ENCODE peak calls at places on chromosomes 4 and X, in six cellular contexts. B, T, J, F, O and K are unnamed samples.

GRCh38 chrX:1196436-1196835 is 16.0 kb downstream of the CRLF2 start:
- DNase-seq in B (no peak), T (no peak), F (peak), O (no peak), J (peak), K (no peak)

GRCh38 chr4:161926033-161926828 is 237.6 kb downstream of the FSTL5 start:
- DNase-seq in B (no peak), J (no peak), T (no peak), O (no peak), F (no peak), K (no peak)

GRCh38 chrX:150643271-150643670 is 49.9 kb upstream of the MTMR1 start:
- DNase-seq in F (no peak), J (no peak), T (no peak), O (no peak), B (no peak), K (no peak)

GRCh38 chr4:36024901-36025610 is 219.3 kb downstream of the ARAP2 start:
- DNase-seq in O (no peak), T (no peak), J (no peak), F (no peak), B (no peak), K (no peak)

GRCh38 chrX:2629316-2630168 is 61.6 kb upstream of the CD99 start:
- DNase-seq in J (no peak), O (no peak), T (no peak), F (no peak), B (no peak), K (no peak)

GRCh38 chrX:39456894-39457600 is 640.7 kb downstream of the BCOR start:
- DNase-seq in T (no peak), J (no peak), B (no peak), O (no peak), F (no peak), K (no peak)

GRCh38 chrX:34880656-34881055 is 61.9 kb upstream of the FAM47B start:
- DNase-seq in T (no peak), F (no peak), J (no peak), O (no peak), B (no peak), K (no peak)

GRCh38 chr4:7083597-7084563 is 16.0 kb upstream of the GRPEL1 start:
- DNase-seq in O (no peak), T (no peak), B (no peak), F (peak), J (no peak), K (no peak)

GRCh38 chr4:152697284-152698011 is 17.7 kb upstream of the TMEM154 start:
- DNase-seq in J (no peak), B (no peak), O (no peak), T (no peak), F (no peak), K (no peak)

GRCh38 chrX:37350034-37350365 is 836 bp downstream of the PRRG1 start:
- DNase-seq in J (no peak), O (no peak), T (no peak), F (no peak), B (no peak), K (no peak)

GRCh38 chr4:114287079-114287696 is 307.7 kb upstream of the ARSJ start:
- DNase-seq in O (no peak), J (no peak), F (no peak), B (no peak), T (no peak), K (no peak)

GRCh38 chrX:73127700-73128241 is 48.5 kb upstream of the PABPC1L2A start:
- DNase-seq in B (no peak), J (peak), O (no peak), T (no peak), F (no peak), K (no peak)

GRCh38 chrX:150693782-150694574 is 782 bp downstream of the MTMR1 start:
- DNase-seq in T (peak), B (peak), J (peak), F (peak), O (peak), K (peak)

GRCh38 chrX:25005382-25006185 is 10.2 kb downstream of the ARX start:
- DNase-seq in J (no peak), F (no peak), B (no peak), O (no peak), T (peak), K (no peak)

GRCh38 chr4:7217453-7218310 is 25.3 kb downstream of the SORCS2 start:
- DNase-seq in O (no peak), F (no peak), B (no peak), T (no peak), J (no peak), K (no peak)

GRCh38 chrX:56782791-56783449 is 53.9 kb downstream of the NBDY start:
- DNase-seq in J (peak), B (no peak), F (no peak), O (no peak), T (no peak), K (no peak)

GRCh38 chrX:110145305-110145704 is 142.4 kb downstream of the TMEM164 start:
- DNase-seq in B (no peak), J (no peak), T (no peak), O (no peak), F (no peak), K (no peak)
- H3K4me3 ChIP-seq in B (no peak), J (no peak), T (no peak), O (no peak), F (no peak), K (no peak)

DNA sequence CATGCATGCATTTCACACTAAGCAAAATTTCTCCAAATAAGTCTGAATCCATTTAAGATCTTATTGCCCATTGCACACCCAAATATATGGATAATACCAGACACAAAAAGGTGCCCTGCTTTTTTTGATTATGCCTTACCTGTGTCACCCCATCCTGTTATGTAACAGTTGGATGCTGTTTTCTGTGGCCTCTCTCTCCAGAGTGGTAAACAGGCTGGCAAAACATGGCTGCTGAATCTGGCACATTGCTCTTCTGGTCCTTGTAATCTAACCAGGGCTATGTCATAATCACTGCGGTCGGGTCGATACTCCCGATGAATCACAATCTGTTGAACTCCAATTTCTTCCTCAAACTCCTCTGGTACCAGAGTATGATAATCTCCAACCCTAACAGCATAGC is 70.1 kb downstream of the PRSS12 start:
- DNase-seq in F (no peak), T (no peak), B (no peak), O (no peak), J (no peak), K (peak)
- TF ChIP-seq POLR2A in F (no peak), T (no peak), B (no peak), O (no peak), J (no peak), K (no peak)

GRCh38 chr4:184734758-184735157 is 862 bp upstream of the CENPU start:
- DNase-seq in B (no peak), J (no peak), O (no peak), F (no peak), T (no peak), K (no peak)

GRCh38 chr4:184733654-184734524 is at the start of gene CENPU:
- DNase-seq in T (peak), B (peak), O (peak), J (peak), F (peak), K (peak)

GRCh38 chr4:184731056-184731455 is 2.8 kb downstream of the CENPU start:
- DNase-seq in F (no peak), O (no peak), J (no peak), B (no peak), T (no peak), K (no peak)

GRCh38 chr4:184728858-184729257 is 5.0 kb downstream of the CENPU start:
- DNase-seq in T (no peak), J (no peak), F (no peak), O (no peak), B (no peak), K (no peak)

GRCh38 chr4:184732126-184732525 is 1.8 kb downstream of the CENPU start:
- DNase-seq in B (no peak), J (no peak), T (no peak), O (no peak), F (no peak), K (no peak)
- H3K4me3 ChIP-seq in B (no peak), J (no peak), T (no peak), O (peak), F (no peak), K (peak)

GRCh38 chrX:153500676-153501280 is 6.0 kb downstream of the BGN start:
- DNase-seq in F (no peak), O (no peak), T (no peak), J (no peak), B (no peak), K (no peak)
- TF ChIP-seq POLR2A in F (no peak), O (no peak), T (no peak), J (no peak), B (no peak), K (no peak)

GRCh38 chrX:103052625-103053024 is 11.3 kb downstream of the BEX1 start:
- DNase-seq in F (no peak), J (no peak), O (no peak), T (no peak), B (no peak), K (no peak)

GRCh38 chrX:103056902-103057301 is 7.1 kb downstream of the BEX1 start:
- DNase-seq in O (no peak), T (no peak), J (no peak), F (no peak), B (no peak), K (no peak)

GRCh38 chrX:103051260-103051789 is 12.6 kb downstream of the BEX1 start:
- DNase-seq in J (no peak), O (no peak), T (no peak), F (no peak), B (no peak), K (no peak)
- H3K4me3 ChIP-seq in J (no peak), O (no peak), T (no peak), F (no peak), B (no peak), K (no peak)